ENCODE peak calls at places on chromosomes 6 and 20, in six cellular contexts. B, F, J, Z, X and R are unnamed samples.

GRCh38 chr6:44289726-44290125 is 19.5 kb downstream of the TMEM151B start:
- DNase-seq in X (no peak), B (no peak), F (no peak), J (no peak), Z (no peak), R (no peak)

GRCh38 chr6:44737829-44738528 is 350.5 kb downstream of the CDC5L start:
- DNase-seq in J (no peak), F (no peak), Z (no peak), X (no peak), B (no peak), R (no peak)

GRCh38 chr6:79913369-79913768 is 34.0 kb downstream of the ELOVL4 start:
- DNase-seq in F (no peak), J (no peak), Z (no peak), B (no peak), X (no peak), R (no peak)

GRCh38 chr6:154410619-154411044 is 54.0 kb upstream of the IPCEF1 start:
- DNase-seq in J (no peak), B (peak; percentile 69), Z (peak; percentile 98), X (peak; percentile 7), F (peak; percentile 92), R (no peak)

GRCh38 chr6:36340671-36341454 is 4.2 kb upstream of the BNIP5 start:
- DNase-seq in F (no peak), J (peak; percentile 39), Z (peak; percentile 76), X (peak; percentile 77), B (peak; percentile 92), R (no peak)

GRCh38 chr6:43669050-43669921 is 18.3 kb downstream of the MRPS18A start:
- DNase-seq in B (peak; percentile 78), Z (peak; percentile 90), X (no peak), F (peak; percentile 42), J (no peak), R (no peak)

GRCh38 chr20:47667531-47668312 is 117.6 kb downstream of the SULF2 start:
- DNase-seq in B (no peak), Z (no peak), X (no peak), F (no peak), J (no peak), R (peak; percentile 72)

GRCh38 chr20:4076033-4076432 is 60.7 kb upstream of the RNF24 start:
- DNase-seq in X (no peak), J (no peak), B (no peak), F (no peak), Z (no peak), R (no peak)